ENCODE peak calls at places on chromosomes 5 and 9, in six cellular contexts. R is caudate nucleus; K is spleen; B is AG08395; D is CD8-positive, alpha-beta T cell; G is NCI-H69. Y is an unnamed sample.

GRCh38 chr5:130514984-130515690 is 610.9 kb downstream of the CHSY3 start:
- DNase-seq in B (peak), K (no peak), R (no peak), D (no peak), G (no peak), Y (peak)

GRCh38 chr9:38439291-38439915 is 15.1 kb upstream of the IGFBPL1 start:
- DNase-seq in R (no peak), K (no peak), G (no peak), D (no peak), B (no peak), Y (no peak)

GRCh38 chr5:36406023-36406422 is 104.3 kb upstream of the RANBP3L start:
- DNase-seq in K (no peak), R (no peak), B (no peak), G (no peak), D (no peak), Y (no peak)

GRCh38 chr5:141326088-141326854 is 4.0 kb upstream of the PCDHGA1 start:
- DNase-seq in R (peak), K (peak), G (peak), B (peak), D (peak), Y (peak)

GRCh38 chr5:94021246-94021645 is 279.8 kb upstream of the POU5F2 start:
- DNase-seq in D (no peak), G (peak), K (no peak), B (peak), R (no peak), Y (peak)

GRCh38 chr9:94650924-94651323 is 11.6 kb upstream of the FBP1 start:
- DNase-seq in K (no peak), R (no peak), G (no peak), B (no peak), D (no peak), Y (no peak)

GRCh38 chr9:114405294-114406034 is 17.7 kb upstream of the AKNA start:
- DNase-seq in R (peak), D (peak), K (peak), B (peak), G (peak), Y (peak)

GRCh38 chr5:29982446-29982845 is 1211.0 kb upstream of the CDH6 start:
- DNase-seq in K (no peak), G (peak), B (no peak), R (no peak), D (no peak), Y (no peak)